ENCODE peak calls at places on chromosomes 1 and 21, in six cellular contexts. One of them, this sample, is unnamed.

GRCh38 chr1:1437904-1438376 is 2.5 kb downstream of the VWA1 start:
- DNase-seq in heart left ventricle: peak
- DNase-seq in fibroblast of pulmonary artery: no peak
- DNase-seq in HFF-Myc: no peak
- DNase-seq in Caco-2: peak
- DNase-seq in GM12864: no peak
- DNase-seq in this sample: peak

GRCh38 chr1:30719406-30720270 is 3.7 kb downstream of the MATN1 start:
- DNase-seq in HFF-Myc: no peak
- DNase-seq in GM12864: no peak
- DNase-seq in Caco-2: peak
- DNase-seq in fibroblast of pulmonary artery: peak
- DNase-seq in heart left ventricle: peak
- DNase-seq in this sample: peak

GRCh38 chr21:31912501-31912900 is 39.7 kb downstream of the HUNK start:
- DNase-seq in GM12864: no peak
- DNase-seq in HFF-Myc: no peak
- DNase-seq in heart left ventricle: no peak
- DNase-seq in fibroblast of pulmonary artery: no peak
- DNase-seq in Caco-2: no peak
- DNase-seq in this sample: no peak

GRCh38 chr1:20380175-20380574 is 89.5 kb downstream of the VWA5B1 start:
- DNase-seq in GM12864: no peak
- DNase-seq in fibroblast of pulmonary artery: no peak
- DNase-seq in HFF-Myc: no peak
- DNase-seq in heart left ventricle: no peak
- DNase-seq in Caco-2: no peak
- DNase-seq in this sample: no peak

GRCh38 chr1:40711465-40712404 is 20.2 kb downstream of the NFYC start:
- DNase-seq in fibroblast of pulmonary artery: peak
- DNase-seq in GM12864: no peak
- DNase-seq in HFF-Myc: no peak
- DNase-seq in heart left ventricle: no peak
- DNase-seq in Caco-2: no peak
- DNase-seq in this sample: no peak

GRCh38 chr1:182791464-182792179 is 2.0 kb downstream of the NPL start:
- DNase-seq in Caco-2: no peak
- DNase-seq in GM12864: no peak
- DNase-seq in heart left ventricle: no peak
- DNase-seq in HFF-Myc: no peak
- DNase-seq in fibroblast of pulmonary artery: no peak
- DNase-seq in this sample: no peak

GRCh38 chr1:184513966-184514365 is 127.1 kb downstream of the C1orf21 start:
- DNase-seq in fibroblast of pulmonary artery: peak
- DNase-seq in HFF-Myc: no peak
- DNase-seq in GM12864: no peak
- DNase-seq in heart left ventricle: no peak
- DNase-seq in Caco-2: no peak
- DNase-seq in this sample: no peak

GRCh38 chr21:34805157-34805556 is 136.4 kb downstream of the CLIC6 start:
- DNase-seq in HFF-Myc: no peak
- DNase-seq in GM12864: no peak
- DNase-seq in Caco-2: no peak
- DNase-seq in heart left ventricle: no peak
- DNase-seq in fibroblast of pulmonary artery: no peak
- DNase-seq in this sample: no peak

GRCh38 chr1:110824192-110824591 is 48.8 kb upstream of the CD53 start:
- DNase-seq in fibroblast of pulmonary artery: no peak
- DNase-seq in HFF-Myc: no peak
- DNase-seq in Caco-2: no peak
- DNase-seq in heart left ventricle: peak
- DNase-seq in GM12864: no peak
- DNase-seq in this sample: no peak

GRCh38 chr1:15559189-15559815 is 25.5 kb downstream of the AGMAT start:
- DNase-seq in fibroblast of pulmonary artery: no peak
- DNase-seq in HFF-Myc: no peak
- DNase-seq in Caco-2: no peak
- DNase-seq in GM12864: no peak
- DNase-seq in heart left ventricle: no peak
- DNase-seq in this sample: no peak

GRCh38 chr1:154014154-154014910 is 23.8 kb downstream of the RPS27 start:
- DNase-seq in GM12864: no peak
- DNase-seq in fibroblast of pulmonary artery: peak
- DNase-seq in heart left ventricle: no peak
- DNase-seq in Caco-2: no peak
- DNase-seq in HFF-Myc: no peak
- DNase-seq in this sample: no peak

GRCh38 chr1:83497563-83497962 is 501.4 kb downstream of the TTLL7 start:
- DNase-seq in GM12864: no peak
- DNase-seq in HFF-Myc: peak
- DNase-seq in fibroblast of pulmonary artery: peak
- DNase-seq in heart left ventricle: no peak
- DNase-seq in Caco-2: no peak
- DNase-seq in this sample: no peak

GRCh38 chr1:25450894-25451293 is 20.2 kb downstream of the MACO1 start:
- DNase-seq in heart left ventricle: no peak
- DNase-seq in GM12864: no peak
- DNase-seq in fibroblast of pulmonary artery: no peak
- DNase-seq in Caco-2: no peak
- DNase-seq in HFF-Myc: no peak
- DNase-seq in this sample: no peak

GRCh38 chr1:55718758-55719671 is 503.9 kb upstream of the USP24 start:
- DNase-seq in fibroblast of pulmonary artery: peak
- DNase-seq in GM12864: no peak
- DNase-seq in Caco-2: peak
- DNase-seq in heart left ventricle: no peak
- DNase-seq in HFF-Myc: peak
- DNase-seq in this sample: no peak

GRCh38 chr1:218304281-218305039 is 19.4 kb downstream of the RRP15 start:
- DNase-seq in fibroblast of pulmonary artery: peak
- DNase-seq in HFF-Myc: no peak
- DNase-seq in Caco-2: no peak
- DNase-seq in heart left ventricle: peak
- DNase-seq in GM12864: no peak
- DNase-seq in this sample: no peak

GRCh38 chr21:44967082-44968047 is 27.5 kb downstream of the SLX9 start:
- DNase-seq in GM12864: no peak
- DNase-seq in HFF-Myc: no peak
- DNase-seq in Caco-2: no peak
- DNase-seq in fibroblast of pulmonary artery: no peak
- DNase-seq in heart left ventricle: no peak
- DNase-seq in this sample: no peak

GRCh38 chr21:39661121-39661520 is 48.4 kb downstream of the B3GALT5 start:
- DNase-seq in GM12864: no peak
- DNase-seq in fibroblast of pulmonary artery: no peak
- DNase-seq in HFF-Myc: no peak
- DNase-seq in heart left ventricle: no peak
- DNase-seq in Caco-2: no peak
- DNase-seq in this sample: no peak

GRCh38 chr1:156707027-156707426 is 1.6 kb upstream of the CRABP2 start:
- DNase-seq in Caco-2: no peak
- DNase-seq in fibroblast of pulmonary artery: no peak
- DNase-seq in HFF-Myc: no peak
- DNase-seq in heart left ventricle: no peak
- DNase-seq in GM12864: no peak
- DNase-seq in this sample: no peak

GRCh38 chr1:44946720-44947059 is 39.7 kb downstream of the EIF2B3 start:
- DNase-seq in fibroblast of pulmonary artery: peak
- DNase-seq in HFF-Myc: no peak
- DNase-seq in heart left ventricle: no peak
- DNase-seq in GM12864: no peak
- DNase-seq in Caco-2: no peak
- DNase-seq in this sample: no peak

GRCh38 chr1:201648066-201648910 is 109.4 kb downstream of the NAV1 start:
- DNase-seq in Caco-2: no peak
- DNase-seq in GM12864: no peak
- DNase-seq in heart left ventricle: peak
- DNase-seq in fibroblast of pulmonary artery: peak
- DNase-seq in HFF-Myc: no peak
- DNase-seq in this sample: no peak

GRCh38 chr21:35050348-35051286 is 1.5 kb upstream of the RUNX1 start:
- DNase-seq in Caco-2: no peak
- DNase-seq in HFF-Myc: no peak
- DNase-seq in heart left ventricle: no peak
- DNase-seq in fibroblast of pulmonary artery: no peak
- DNase-seq in GM12864: no peak
- DNase-seq in this sample: no peak

GRCh38 chr1:192969091-192969490 is 90.1 kb downstream of the UCHL5 start:
- DNase-seq in GM12864: no peak
- DNase-seq in Caco-2: no peak
- DNase-seq in fibroblast of pulmonary artery: no peak
- DNase-seq in heart left ventricle: no peak
- DNase-seq in HFF-Myc: no peak
- DNase-seq in this sample: no peak

GRCh38 chr1:210438928-210439841 is 110.5 kb downstream of the HHAT start:
- DNase-seq in HFF-Myc: peak
- DNase-seq in GM12864: no peak
- DNase-seq in fibroblast of pulmonary artery: peak
- DNase-seq in Caco-2: no peak
- DNase-seq in heart left ventricle: no peak
- DNase-seq in this sample: no peak

GRCh38 chr1:207849016-207849415 is 61.9 kb downstream of the CD34 start:
- DNase-seq in fibroblast of pulmonary artery: no peak
- DNase-seq in GM12864: no peak
- DNase-seq in Caco-2: peak
- DNase-seq in HFF-Myc: no peak
- DNase-seq in heart left ventricle: no peak
- DNase-seq in this sample: no peak

GRCh38 chr1:8595919-8596318 is 221.5 kb downstream of the RERE start:
- DNase-seq in GM12864: no peak
- DNase-seq in heart left ventricle: no peak
- DNase-seq in HFF-Myc: no peak
- DNase-seq in fibroblast of pulmonary artery: no peak
- DNase-seq in Caco-2: no peak
- DNase-seq in this sample: no peak

GRCh38 chr1:211653329-211653728 is 22.1 kb downstream of the NEK2 start:
- DNase-seq in Caco-2: no peak
- DNase-seq in fibroblast of pulmonary artery: peak
- DNase-seq in HFF-Myc: no peak
- DNase-seq in GM12864: no peak
- DNase-seq in heart left ventricle: no peak
- DNase-seq in this sample: no peak

GRCh38 chr1:229124471-229125198 is 146.3 kb upstream of the RAB4A start:
- DNase-seq in Caco-2: no peak
- DNase-seq in heart left ventricle: no peak
- DNase-seq in GM12864: no peak
- DNase-seq in fibroblast of pulmonary artery: no peak
- DNase-seq in HFF-Myc: no peak
- DNase-seq in this sample: no peak

GRCh38 chr1:2137257-2138121 is 57.1 kb downstream of the FAAP20 start:
- DNase-seq in Caco-2: peak
- DNase-seq in fibroblast of pulmonary artery: no peak
- DNase-seq in HFF-Myc: no peak
- DNase-seq in GM12864: no peak
- DNase-seq in heart left ventricle: peak
- DNase-seq in this sample: no peak

GRCh38 chr1:231053493-231054162 is 13.6 kb upstream of the FAM89A start:
- DNase-seq in heart left ventricle: no peak
- DNase-seq in HFF-Myc: peak
- DNase-seq in GM12864: peak
- DNase-seq in fibroblast of pulmonary artery: peak
- DNase-seq in Caco-2: no peak
- DNase-seq in this sample: peak

GRCh38 chr1:20279507-20279906 is 11.2 kb upstream of the VWA5B1 start:
- DNase-seq in Caco-2: no peak
- DNase-seq in HFF-Myc: peak
- DNase-seq in GM12864: no peak
- DNase-seq in heart left ventricle: no peak
- DNase-seq in fibroblast of pulmonary artery: peak
- DNase-seq in this sample: no peak

GRCh38 chr21:15894596-15894995 is 164.8 kb downstream of the USP25 start:
- DNase-seq in heart left ventricle: no peak
- DNase-seq in GM12864: no peak
- DNase-seq in HFF-Myc: no peak
- DNase-seq in Caco-2: no peak
- DNase-seq in fibroblast of pulmonary artery: peak
- DNase-seq in this sample: no peak
- TF ChIP-seq CTCF in heart left ventricle: peak
- TF ChIP-seq CTCF in GM12864: no peak
- TF ChIP-seq CTCF in HFF-Myc: peak
- TF ChIP-seq CTCF in Caco-2: no peak
- TF ChIP-seq CTCF in fibroblast of pulmonary artery: peak
- TF ChIP-seq CTCF in this sample: peak

DNA sequence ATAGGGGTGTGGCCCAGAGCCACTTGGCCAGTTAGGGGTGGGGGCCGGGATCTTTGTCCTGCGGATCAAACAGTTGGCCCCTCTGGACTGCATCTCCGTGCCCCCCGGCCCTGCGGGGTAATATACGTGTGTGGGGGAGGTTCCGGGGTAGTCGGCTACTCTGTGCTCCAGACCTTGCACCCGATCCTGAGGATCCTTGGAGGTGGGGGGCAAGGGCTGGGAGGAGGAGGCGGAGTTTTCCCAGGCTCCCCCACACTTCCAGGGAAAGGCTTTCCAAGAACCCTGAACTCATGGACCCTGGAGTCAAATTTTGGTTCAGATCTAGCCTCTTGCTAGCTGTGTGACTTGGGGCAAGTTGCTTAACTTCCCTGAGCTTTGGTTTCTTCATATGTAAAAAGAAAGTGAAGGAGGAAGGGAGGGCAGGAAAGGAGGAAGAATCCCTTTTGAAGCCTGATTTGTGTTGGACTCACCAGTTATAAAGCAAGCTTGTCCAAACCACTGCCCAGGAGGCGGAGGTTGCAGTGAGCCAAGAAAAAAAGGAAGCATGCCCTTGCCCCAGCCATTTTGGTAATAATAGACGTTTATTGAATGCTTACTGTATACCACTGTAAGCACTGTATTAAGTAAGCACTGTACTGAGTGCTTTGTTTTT is 686 bp downstream of the MIIP start:
- DNase-seq in heart left ventricle: no peak
- DNase-seq in HFF-Myc: no peak
- DNase-seq in GM12864: no peak
- DNase-seq in Caco-2: no peak
- DNase-seq in fibroblast of pulmonary artery: peak
- DNase-seq in this sample: no peak
- TF ChIP-seq CTCF in heart left ventricle: no peak
- TF ChIP-seq CTCF in HFF-Myc: no peak
- TF ChIP-seq CTCF in GM12864: no peak
- TF ChIP-seq CTCF in Caco-2: no peak
- TF ChIP-seq CTCF in fibroblast of pulmonary artery: no peak
- TF ChIP-seq CTCF in this sample: no peak

GRCh38 chr1:203306089-203306969 is 1.0 kb downstream of the BTG2 start:
- DNase-seq in fibroblast of pulmonary artery: peak
- DNase-seq in heart left ventricle: peak
- DNase-seq in GM12864: no peak
- DNase-seq in HFF-Myc: peak
- DNase-seq in Caco-2: no peak
- DNase-seq in this sample: no peak
- TF ChIP-seq CTCF in fibroblast of pulmonary artery: peak
- TF ChIP-seq CTCF in heart left ventricle: no peak
- TF ChIP-seq CTCF in GM12864: peak
- TF ChIP-seq CTCF in HFF-Myc: no peak
- TF ChIP-seq CTCF in Caco-2: no peak
- TF ChIP-seq CTCF in this sample: no peak

DNA sequence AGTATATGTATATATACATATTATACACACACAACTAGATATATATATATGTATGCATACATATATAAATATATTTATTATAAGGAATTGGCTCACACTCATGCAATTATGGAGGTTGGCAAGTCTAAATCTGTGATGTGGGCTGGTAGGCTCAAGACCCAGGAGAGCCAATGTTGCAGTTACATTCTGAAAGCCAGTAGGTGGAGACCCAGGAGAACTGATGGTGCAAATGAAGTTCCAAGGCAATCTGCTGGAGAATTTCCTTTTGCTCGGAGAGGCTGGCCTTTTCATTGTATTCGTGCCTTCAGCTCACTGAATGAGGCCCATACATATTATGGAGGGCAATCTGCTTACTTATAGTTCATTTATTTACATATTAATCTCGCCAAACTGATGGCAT is 9.4 kb downstream of the IVL start:
- DNase-seq in heart left ventricle: no peak
- DNase-seq in GM12864: no peak
- DNase-seq in Caco-2: no peak
- DNase-seq in HFF-Myc: no peak
- DNase-seq in fibroblast of pulmonary artery: no peak
- DNase-seq in this sample: no peak
- TF ChIP-seq CTCF in heart left ventricle: no peak
- TF ChIP-seq CTCF in GM12864: peak
- TF ChIP-seq CTCF in Caco-2: peak
- TF ChIP-seq CTCF in HFF-Myc: no peak
- TF ChIP-seq CTCF in fibroblast of pulmonary artery: no peak
- TF ChIP-seq CTCF in this sample: no peak